ENCODE peak calls at places on chromosomes 13 and 19, in seven cellular contexts. One of them, this sample, is unnamed.

GRCh38 chr13:113320226-113320875 is 23.3 kb downstream of the LAMP1 start:
- DNase-seq in body of pancreas: no peak
- DNase-seq in PC-3: no peak
- DNase-seq in transverse colon: no peak
- DNase-seq in tibial nerve: no peak
- DNase-seq in MM.1S: no peak
- DNase-seq in colonic mucosa: no peak
- DNase-seq in this sample: no peak

GRCh38 chr13:114110091-114110829 is 22.2 kb downstream of the RASA3 start:
- DNase-seq in body of pancreas: no peak
- DNase-seq in transverse colon: peak
- DNase-seq in tibial nerve: no peak
- DNase-seq in MM.1S: peak
- DNase-seq in colonic mucosa: no peak
- DNase-seq in PC-3: no peak
- DNase-seq in this sample: peak

GRCh38 chr13:37984357-37984756 is 114.8 kb upstream of the TRPC4 start:
- DNase-seq in tibial nerve: no peak
- DNase-seq in MM.1S: no peak
- DNase-seq in colonic mucosa: no peak
- DNase-seq in PC-3: no peak
- DNase-seq in transverse colon: no peak
- DNase-seq in body of pancreas: no peak
- DNase-seq in this sample: no peak

GRCh38 chr19:4208385-4209094 is 20.8 kb upstream of the EBI3 start:
- DNase-seq in PC-3: peak
- DNase-seq in tibial nerve: no peak
- DNase-seq in MM.1S: peak
- DNase-seq in colonic mucosa: peak
- DNase-seq in transverse colon: peak
- DNase-seq in body of pancreas: no peak
- DNase-seq in this sample: no peak

GRCh38 chr13:106599875-106600797 is 32.2 kb upstream of the ARGLU1 start:
- DNase-seq in tibial nerve: peak
- DNase-seq in PC-3: peak
- DNase-seq in colonic mucosa: peak
- DNase-seq in MM.1S: no peak
- DNase-seq in body of pancreas: peak
- DNase-seq in transverse colon: no peak
- DNase-seq in this sample: no peak

GRCh38 chr19:39413903-39414608 is 1.6 kb downstream of the PLEKHG2 start:
- DNase-seq in colonic mucosa: peak
- DNase-seq in PC-3: no peak
- DNase-seq in tibial nerve: no peak
- DNase-seq in body of pancreas: no peak
- DNase-seq in MM.1S: no peak
- DNase-seq in transverse colon: peak
- DNase-seq in this sample: peak

GRCh38 chr19:39731685-39732084 is 6.1 kb downstream of the CLC start:
- DNase-seq in MM.1S: no peak
- DNase-seq in transverse colon: no peak
- DNase-seq in tibial nerve: no peak
- DNase-seq in body of pancreas: no peak
- DNase-seq in PC-3: no peak
- DNase-seq in colonic mucosa: no peak
- DNase-seq in this sample: no peak

GRCh38 chr13:44068737-44069136 is 189.0 kb downstream of the LACC1 start:
- DNase-seq in transverse colon: no peak
- DNase-seq in colonic mucosa: no peak
- DNase-seq in body of pancreas: no peak
- DNase-seq in PC-3: peak
- DNase-seq in tibial nerve: no peak
- DNase-seq in MM.1S: no peak
- DNase-seq in this sample: no peak

GRCh38 chr19:4575978-4576933 is 16.8 kb upstream of the SEMA6B start:
- DNase-seq in MM.1S: peak
- DNase-seq in body of pancreas: peak
- DNase-seq in PC-3: peak
- DNase-seq in tibial nerve: peak
- DNase-seq in transverse colon: peak
- DNase-seq in colonic mucosa: peak
- DNase-seq in this sample: peak

GRCh38 chr19:12828494-12828893 is 5.9 kb downstream of the RTBDN start:
- DNase-seq in tibial nerve: no peak
- DNase-seq in body of pancreas: peak
- DNase-seq in colonic mucosa: peak
- DNase-seq in transverse colon: peak
- DNase-seq in MM.1S: no peak
- DNase-seq in PC-3: peak
- DNase-seq in this sample: no peak

GRCh38 chr13:43293008-43293407 is 269.6 kb downstream of the DNAJC15 start:
- DNase-seq in colonic mucosa: no peak
- DNase-seq in PC-3: peak
- DNase-seq in MM.1S: no peak
- DNase-seq in body of pancreas: no peak
- DNase-seq in tibial nerve: no peak
- DNase-seq in transverse colon: no peak
- DNase-seq in this sample: no peak

GRCh38 chr13:44296856-44297255 is 76.8 kb upstream of the SERP2 start:
- DNase-seq in tibial nerve: no peak
- DNase-seq in PC-3: no peak
- DNase-seq in body of pancreas: no peak
- DNase-seq in transverse colon: no peak
- DNase-seq in colonic mucosa: no peak
- DNase-seq in MM.1S: no peak
- DNase-seq in this sample: no peak

GRCh38 chr19:2424686-2425621 is 2.4 kb downstream of the TIMM13 start:
- DNase-seq in colonic mucosa: no peak
- DNase-seq in PC-3: peak
- DNase-seq in body of pancreas: peak
- DNase-seq in MM.1S: no peak
- DNase-seq in transverse colon: no peak
- DNase-seq in tibial nerve: no peak
- DNase-seq in this sample: no peak

GRCh38 chr13:20106751-20107150 is 54.1 kb downstream of the GJA3 start:
- DNase-seq in tibial nerve: no peak
- DNase-seq in body of pancreas: no peak
- DNase-seq in MM.1S: no peak
- DNase-seq in transverse colon: no peak
- DNase-seq in PC-3: no peak
- DNase-seq in colonic mucosa: no peak
- DNase-seq in this sample: no peak

GRCh38 chr13:27619093-27619705 is 1.1 kb downstream of the LNX2 start:
- DNase-seq in PC-3: peak
- DNase-seq in tibial nerve: no peak
- DNase-seq in colonic mucosa: peak
- DNase-seq in body of pancreas: peak
- DNase-seq in transverse colon: no peak
- DNase-seq in MM.1S: no peak
- DNase-seq in this sample: no peak

GRCh38 chr13:73578251-73578875 is 519.6 kb downstream of the KLF5 start:
- DNase-seq in tibial nerve: no peak
- DNase-seq in body of pancreas: no peak
- DNase-seq in colonic mucosa: no peak
- DNase-seq in PC-3: no peak
- DNase-seq in transverse colon: no peak
- DNase-seq in MM.1S: no peak
- DNase-seq in this sample: no peak

GRCh38 chr19:31911577-31911976 is 433.8 kb upstream of the ZNF507 start:
- DNase-seq in MM.1S: no peak
- DNase-seq in colonic mucosa: no peak
- DNase-seq in PC-3: no peak
- DNase-seq in tibial nerve: no peak
- DNase-seq in body of pancreas: no peak
- DNase-seq in transverse colon: no peak
- DNase-seq in this sample: no peak

GRCh38 chr13:111043575-111043982 is 71.5 kb upstream of the ARHGEF7 start:
- DNase-seq in PC-3: peak
- DNase-seq in tibial nerve: no peak
- DNase-seq in body of pancreas: no peak
- DNase-seq in MM.1S: no peak
- DNase-seq in colonic mucosa: no peak
- DNase-seq in transverse colon: no peak
- DNase-seq in this sample: peak

GRCh38 chr19:5955638-5955935 is 22.4 kb downstream of the RANBP3 start:
- DNase-seq in transverse colon: no peak
- DNase-seq in MM.1S: no peak
- DNase-seq in colonic mucosa: no peak
- DNase-seq in PC-3: no peak
- DNase-seq in tibial nerve: no peak
- DNase-seq in body of pancreas: no peak
- DNase-seq in this sample: no peak

GRCh38 chr13:108322206-108322824 is 52.8 kb downstream of the TNFSF13B start:
- DNase-seq in body of pancreas: no peak
- DNase-seq in PC-3: peak
- DNase-seq in transverse colon: no peak
- DNase-seq in colonic mucosa: no peak
- DNase-seq in MM.1S: peak
- DNase-seq in tibial nerve: no peak
- DNase-seq in this sample: no peak

GRCh38 chr13:114142640-114143490 is 10.4 kb upstream of the RASA3 start:
- DNase-seq in colonic mucosa: peak
- DNase-seq in PC-3: no peak
- DNase-seq in body of pancreas: peak
- DNase-seq in tibial nerve: no peak
- DNase-seq in transverse colon: peak
- DNase-seq in MM.1S: no peak
- DNase-seq in this sample: no peak

GRCh38 chr13:23950736-23951510 is 53.6 kb upstream of the C1QTNF9B start:
- DNase-seq in MM.1S: no peak
- DNase-seq in PC-3: no peak
- DNase-seq in transverse colon: no peak
- DNase-seq in tibial nerve: no peak
- DNase-seq in body of pancreas: no peak
- DNase-seq in colonic mucosa: no peak
- DNase-seq in this sample: no peak

GRCh38 chr13:23946900-23947299 is 49.6 kb upstream of the C1QTNF9B start:
- DNase-seq in body of pancreas: no peak
- DNase-seq in colonic mucosa: no peak
- DNase-seq in transverse colon: no peak
- DNase-seq in MM.1S: no peak
- DNase-seq in PC-3: no peak
- DNase-seq in tibial nerve: no peak
- DNase-seq in this sample: no peak

GRCh38 chr13:23949200-23949599 is 51.9 kb upstream of the C1QTNF9B start:
- DNase-seq in body of pancreas: no peak
- DNase-seq in MM.1S: no peak
- DNase-seq in tibial nerve: no peak
- DNase-seq in PC-3: no peak
- DNase-seq in transverse colon: no peak
- DNase-seq in colonic mucosa: no peak
- DNase-seq in this sample: no peak

GRCh38 chr13:23947893-23948292 is 50.6 kb upstream of the C1QTNF9B start:
- DNase-seq in colonic mucosa: no peak
- DNase-seq in tibial nerve: no peak
- DNase-seq in body of pancreas: no peak
- DNase-seq in PC-3: no peak
- DNase-seq in MM.1S: no peak
- DNase-seq in transverse colon: no peak
- DNase-seq in this sample: no peak

GRCh38 chr13:23949736-23950135 is 52.4 kb upstream of the C1QTNF9B start:
- DNase-seq in MM.1S: no peak
- DNase-seq in transverse colon: no peak
- DNase-seq in PC-3: no peak
- DNase-seq in body of pancreas: no peak
- DNase-seq in tibial nerve: no peak
- DNase-seq in colonic mucosa: no peak
- DNase-seq in this sample: no peak
- TF ChIP-seq CTCF in MM.1S: no peak
- TF ChIP-seq CTCF in transverse colon: no peak
- TF ChIP-seq CTCF in PC-3: no peak
- TF ChIP-seq CTCF in body of pancreas: no peak
- TF ChIP-seq CTCF in tibial nerve: no peak
- TF ChIP-seq CTCF in colonic mucosa: no peak
- TF ChIP-seq CTCF in this sample: no peak

DNA sequence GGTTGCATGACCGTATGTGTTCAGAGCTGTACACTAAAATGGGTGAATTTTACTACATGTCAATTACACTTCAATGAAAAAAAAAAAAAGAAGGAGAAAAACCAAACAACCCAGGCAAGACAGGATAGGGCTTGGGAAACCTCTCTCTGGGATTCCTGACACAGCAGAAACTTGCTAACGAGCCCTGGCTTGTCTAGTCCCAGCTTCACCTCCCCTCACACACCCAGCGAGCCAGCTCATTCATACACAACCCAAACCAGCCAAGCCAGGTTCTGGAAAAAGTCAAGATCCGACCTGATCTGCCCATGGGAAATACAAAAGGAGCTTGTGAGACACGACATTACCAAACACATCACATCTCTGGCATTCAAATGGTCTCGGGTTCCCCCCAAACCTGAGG is 3.7 kb upstream of the TECR start:
- DNase-seq in colonic mucosa: no peak
- DNase-seq in tibial nerve: no peak
- DNase-seq in PC-3: no peak
- DNase-seq in body of pancreas: no peak
- DNase-seq in transverse colon: no peak
- DNase-seq in MM.1S: no peak
- DNase-seq in this sample: no peak
- H3K27ac ChIP-seq in colonic mucosa: no peak
- H3K27ac ChIP-seq in tibial nerve: no peak
- H3K27ac ChIP-seq in PC-3: no peak
- H3K27ac ChIP-seq in body of pancreas: no peak
- H3K27ac ChIP-seq in transverse colon: no peak
- H3K27ac ChIP-seq in MM.1S: no peak
- H3K27ac ChIP-seq in this sample: no peak

GRCh38 chr19:58058428-58058827 is 654 bp upstream of the ZNF135 start:
- DNase-seq in MM.1S: no peak
- DNase-seq in transverse colon: no peak
- DNase-seq in colonic mucosa: no peak
- DNase-seq in body of pancreas: no peak
- DNase-seq in tibial nerve: no peak
- DNase-seq in PC-3: no peak
- DNase-seq in this sample: no peak
- H3K4me3 ChIP-seq in MM.1S: no peak
- H3K4me3 ChIP-seq in transverse colon: no peak
- H3K4me3 ChIP-seq in colonic mucosa: no peak
- H3K4me3 ChIP-seq in body of pancreas: no peak
- H3K4me3 ChIP-seq in tibial nerve: peak
- H3K4me3 ChIP-seq in PC-3: no peak
- H3K4me3 ChIP-seq in this sample: no peak

DNA sequence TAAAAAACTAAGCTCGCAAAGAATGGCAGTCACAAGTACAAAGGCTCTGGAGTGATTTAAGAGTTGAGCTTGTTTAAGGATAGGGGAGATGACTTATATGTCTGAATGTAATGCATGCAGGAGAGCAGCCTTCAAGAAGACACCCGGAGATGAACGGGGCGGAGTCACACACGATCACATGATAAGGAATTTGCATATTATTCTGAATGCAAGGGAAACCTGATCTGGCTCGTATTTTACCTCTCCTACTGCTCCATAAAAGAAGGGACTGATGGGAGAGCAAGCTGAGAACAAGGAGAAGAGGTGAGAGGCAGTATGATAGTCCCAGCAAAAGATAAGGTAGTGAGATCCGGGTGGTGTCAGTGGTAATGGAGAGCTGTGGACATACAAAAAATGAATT is 12.9 kb downstream of the TBC1D4 start:
- DNase-seq in body of pancreas: no peak
- DNase-seq in PC-3: no peak
- DNase-seq in transverse colon: no peak
- DNase-seq in tibial nerve: no peak
- DNase-seq in colonic mucosa: no peak
- DNase-seq in MM.1S: no peak
- DNase-seq in this sample: no peak
- TF ChIP-seq CTCF in body of pancreas: no peak
- TF ChIP-seq CTCF in PC-3: no peak
- TF ChIP-seq CTCF in transverse colon: no peak
- TF ChIP-seq CTCF in tibial nerve: no peak
- TF ChIP-seq CTCF in colonic mucosa: no peak
- TF ChIP-seq CTCF in MM.1S: no peak
- TF ChIP-seq CTCF in this sample: no peak

GRCh38 chr19:44924243-44924725 is 9.9 kb downstream of the APOC1 start:
- DNase-seq in body of pancreas: no peak
- DNase-seq in colonic mucosa: no peak
- DNase-seq in MM.1S: no peak
- DNase-seq in transverse colon: no peak
- DNase-seq in tibial nerve: no peak
- DNase-seq in PC-3: no peak
- DNase-seq in this sample: no peak
- H3K27ac ChIP-seq in body of pancreas: no peak
- H3K27ac ChIP-seq in colonic mucosa: peak
- H3K27ac ChIP-seq in MM.1S: no peak
- H3K27ac ChIP-seq in transverse colon: peak
- H3K27ac ChIP-seq in tibial nerve: peak
- H3K27ac ChIP-seq in PC-3: no peak
- H3K27ac ChIP-seq in this sample: no peak